ENCODE peak calls at places on chromosomes 11 and 22, in nine cellular contexts. F, H, Z, G, T, O, V, R and K are unnamed samples. For H3K4me1, the result is how much of the 10 kb centered on the place peaks cover.

GRCh38 chr11:2797741-2798361 is 87.7 kb downstream of the CDKN1C start:
- DNase-seq in H (peak), T (no peak), V (no peak), G (no peak), O (peak), F (no peak), R (peak), Z (no peak), K (peak)

GRCh38 chr22:42949159-42949558 is 65.8 kb downstream of the PACSIN2 start:
- DNase-seq in T (peak), V (no peak), R (no peak), H (no peak), O (no peak), F (no peak), Z (no peak), G (no peak), K (no peak)

GRCh38 chr11:57290288-57290687 is 34.5 kb downstream of the TNKS1BP1 start:
- DNase-seq in T (peak), O (no peak), V (no peak), H (no peak), Z (no peak), G (no peak), R (no peak), F (no peak), K (no peak)

GRCh38 chr11:282630-283360 is 4.6 kb downstream of the NLRP6 start:
- DNase-seq in T (no peak), O (peak), F (no peak), V (no peak), Z (no peak), G (no peak), R (no peak), H (no peak), K (no peak)

GRCh38 chr22:27801197-27801615 is 350 bp downstream of the MN1 start:
- DNase-seq in O (peak), H (no peak), R (no peak), V (peak), Z (peak), T (peak), G (no peak), F (no peak), K (peak)

GRCh38 chr22:49021097-49021925 is 806.4 kb downstream of the BRD1 start:
- DNase-seq in H (no peak), G (no peak), F (no peak), T (no peak), Z (no peak), R (peak), O (no peak), V (no peak), K (peak)

GRCh38 chr11:68430384-68430783 is 30.2 kb upstream of the PPP6R3 start:
- DNase-seq in H (no peak), O (no peak), T (no peak), Z (no peak), R (no peak), V (no peak), G (no peak), F (no peak), K (no peak)

GRCh38 chr11:64661146-64661545 is 61.9 kb downstream of the NRXN2 start:
- DNase-seq in R (peak), G (no peak), F (no peak), V (no peak), T (no peak), Z (no peak), H (no peak), O (no peak), K (no peak)

GRCh38 chr11:92854952-92855351 is 114.5 kb upstream of the MTNR1B start:
- DNase-seq in T (no peak), G (no peak), H (no peak), Z (no peak), R (no peak), F (no peak), O (no peak), V (no peak), K (no peak)

GRCh38 chr22:37661160-37661924 is 2.8 kb downstream of the PDXP start:
- DNase-seq in H (no peak), O (no peak), R (no peak), F (peak), V (peak), Z (peak), T (peak), G (no peak), K (peak)

GRCh38 chr11:131674051-131674755 is 303.8 kb downstream of the NTM start:
- DNase-seq in Z (peak), V (peak), H (peak), F (peak), G (peak), T (peak), R (peak), O (peak), K (peak)

GRCh38 chr11:80436547-80436946 is 995.7 kb upstream of the TENM4 start:
- DNase-seq in T (no peak), R (no peak), G (no peak), F (no peak), Z (no peak), V (no peak), H (no peak), O (no peak), K (no peak)

GRCh38 chr11:95802806-95803205 is 12.5 kb downstream of the CEP57 start:
- DNase-seq in H (no peak), R (no peak), Z (no peak), G (no peak), F (no peak), T (no peak), V (no peak), O (no peak), K (no peak)

GRCh38 chr22:22907551-22908494 is 20.2 kb downstream of the IGLL5 start:
- DNase-seq in T (no peak), G (no peak), O (no peak), H (no peak), V (no peak), Z (no peak), R (peak), F (no peak), K (no peak)

GRCh38 chr11:63762662-63763505 is 5.7 kb downstream of the ZFTA start:
- DNase-seq in Z (peak), T (peak), V (no peak), O (peak), G (no peak), R (no peak), H (peak), F (peak), K (no peak)

GRCh38 chr11:61966673-61967176 is 709 bp downstream of the FTH1 start:
- DNase-seq in F (no peak), O (no peak), R (no peak), G (no peak), Z (peak), V (peak), H (peak), T (peak), K (peak)

GRCh38 chr11:77411238-77411637 is 62.7 kb downstream of the PAK1 start:
- DNase-seq in T (no peak), O (no peak), G (no peak), Z (peak), R (peak), V (no peak), H (peak), F (peak), K (no peak)

GRCh38 chr22:36279219-36279666 is 26.3 kb downstream of the APOL1 start:
- DNase-seq in O (no peak), T (no peak), F (no peak), H (no peak), G (no peak), Z (no peak), V (no peak), R (no peak), K (no peak)

GRCh38 chr11:94787798-94788197 is 19.6 kb downstream of the AMOTL1 start:
- DNase-seq in H (no peak), T (peak), V (peak), F (peak), O (no peak), G (no peak), Z (no peak), R (no peak), K (no peak)

GRCh38 chr11:110261195-110262140 is 34.9 kb downstream of the RDX start:
- DNase-seq in G (no peak), O (no peak), V (no peak), Z (no peak), H (no peak), R (no peak), T (no peak), F (no peak), K (no peak)

GRCh38 chr22:19596680-19597398 is 72.6 kb upstream of the CLDN5 start:
- DNase-seq in G (no peak), T (no peak), V (no peak), F (no peak), O (no peak), R (no peak), Z (no peak), H (no peak), K (no peak)

GRCh38 chr11:74685905-74686304 is 45.3 kb downstream of the CHRDL2 start:
- DNase-seq in Z (no peak), G (no peak), V (no peak), O (no peak), R (peak), F (no peak), H (no peak), T (no peak), K (no peak)

GRCh38 chr22:19941365-19942070 is at the start of the genes COMT and TXNRD2:
- DNase-seq in H (peak), T (peak), Z (peak), V (peak), F (peak), O (no peak), R (peak), G (no peak), K (peak)

GRCh38 chr22:45831394-45831793 is 145.6 kb downstream of the WNT7B start:
- DNase-seq in F (no peak), T (peak), O (no peak), H (no peak), G (peak), Z (no peak), V (no peak), R (no peak), K (peak)

GRCh38 chr11:8649361-8649760 is 33.1 kb downstream of the TRIM66 start:
- DNase-seq in F (no peak), Z (no peak), H (no peak), T (peak), V (no peak), R (no peak), G (no peak), O (no peak), K (peak)

DNA sequence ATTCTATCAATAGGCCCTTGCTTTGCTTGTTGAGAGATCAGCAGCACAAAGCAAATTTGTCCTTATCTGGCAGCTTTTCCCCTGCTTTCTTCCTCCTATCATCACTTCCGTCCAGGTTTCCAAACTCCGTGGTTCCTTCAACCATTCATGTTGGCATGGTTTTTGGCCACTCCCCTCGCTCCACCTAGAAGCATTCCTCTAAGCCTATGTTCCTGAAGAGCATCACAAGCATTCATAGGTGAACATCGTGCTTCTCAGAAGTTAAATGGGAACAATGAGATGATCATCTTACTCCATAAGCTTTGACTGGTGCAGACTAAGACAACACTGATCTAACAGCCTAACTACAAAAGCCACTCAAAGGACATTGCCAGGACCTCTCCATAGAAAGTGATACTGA is 86.3 kb downstream of the ETS1 start:
- DNase-seq in H (no peak), F (no peak), G (no peak), O (no peak), R (no peak), V (no peak), T (no peak), Z (no peak), K (no peak)
- H3K4me1 ChIP-seq in H (under half), F (under half), G (under half), O (under half), R (half or more), V (under half), T (half or more), Z (under half), K (half or more)

GRCh38 chr11:59666969-59667368 is 1.9 kb downstream of the PATL1 start:
- DNase-seq in F (no peak), G (no peak), T (no peak), Z (no peak), O (no peak), H (no peak), V (no peak), R (no peak), K (no peak)
- H3K27ac ChIP-seq in F (no peak), G (no peak), T (no peak), Z (no peak), O (no peak), H (peak), V (no peak), R (peak), K (no peak)

GRCh38 chr11:96899971-96900370 is 510.2 kb downstream of the JRKL start:
- DNase-seq in R (no peak), H (no peak), O (no peak), Z (no peak), F (no peak), G (no peak), V (no peak), T (no peak), K (no peak)
- H3K4me1 ChIP-seq in R (under half), H (under half), O (under half), Z (under half), F (under half), G (under half), V (under half), T (under half), K (under half)

GRCh38 chr11:72413914-72414628 is 20.3 kb downstream of the CLPB start:
- DNase-seq in R (peak), Z (peak), H (peak), O (peak), G (peak), T (peak), F (peak), V (peak), K (peak)
- H3K27ac ChIP-seq in R (peak), Z (no peak), H (no peak), O (no peak), G (no peak), T (no peak), F (peak), V (no peak), K (no peak)

DNA sequence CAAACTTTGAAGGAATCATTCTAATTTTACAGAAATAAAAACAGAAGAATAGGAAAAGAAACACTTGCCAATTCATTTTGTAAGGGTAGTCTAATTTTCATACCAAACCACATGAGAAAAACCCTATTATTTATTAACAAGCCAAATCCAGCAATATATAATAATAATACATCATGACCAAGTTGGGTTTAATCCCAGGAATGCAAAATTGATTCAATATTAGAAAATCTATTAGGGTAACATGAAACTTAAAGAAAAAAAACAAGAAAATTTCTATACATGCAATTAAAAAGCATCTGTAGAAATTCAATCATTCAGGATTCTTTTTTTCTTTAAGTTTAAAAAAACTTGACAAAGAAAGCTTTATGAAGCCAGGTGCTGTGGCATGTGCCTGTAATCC is 16.8 kb downstream of the MAPK1 start:
- DNase-seq in V (no peak), O (no peak), H (no peak), R (no peak), F (no peak), Z (no peak), T (no peak), G (no peak), K (no peak)
- H3K4me1 ChIP-seq in V (under half), O (under half), H (under half), R (half or more), F (under half), Z (under half), T (under half), G (under half), K (under half)